ENCODE peak calls at places on chromosomes 11 and 22, in nine cellular contexts. E is hepatocyte, U is sigmoid colon, L is tibial nerve, P is ovary, H is cardiac muscle cell, Y is HepG2, J is pancreas, W is upper lobe of right lung. N is an unnamed sample. For H3K4me1, the result is how much of the 10 kb centered on the place peaks cover.

GRCh38 chr11:68338041-68338800 is 25.8 kb downstream of the LRP5 start:
- DNase-seq in E (no peak), W (no peak), P (no peak), H (no peak), L (no peak), U (no peak), Y (no peak), J (no peak), N (no peak)

GRCh38 chr11:62680825-62681240 is 2.0 kb upstream of the UBXN1 start:
- DNase-seq in J (no peak), L (peak), W (no peak), U (peak), Y (peak), E (peak), H (peak), P (peak), N (peak)

GRCh38 chr11:68870470-68870869 is 28.8 kb upstream of the CPT1A start:
- DNase-seq in Y (no peak), J (no peak), E (no peak), P (no peak), U (no peak), W (peak), H (peak), L (no peak), N (no peak)

GRCh38 chr11:107705027-107705426 is 6.8 kb downstream of the SLN start:
- DNase-seq in E (no peak), H (no peak), J (no peak), P (no peak), L (no peak), U (no peak), Y (no peak), W (no peak), N (no peak)

GRCh38 chr22:42621505-42622002 is 6.9 kb upstream of the POLDIP3 start:
- DNase-seq in Y (peak), J (peak), P (peak), E (peak), W (peak), H (peak), U (no peak), L (peak), N (peak)

GRCh38 chr11:352456-353180 is 16.7 kb upstream of the B4GALNT4 start:
- DNase-seq in P (no peak), Y (no peak), E (no peak), W (no peak), U (no peak), J (no peak), H (no peak), L (no peak), N (no peak)

GRCh38 chr11:36114095-36114494 is 170.2 kb downstream of the LDLRAD3 start:
- DNase-seq in E (no peak), U (no peak), L (no peak), H (no peak), Y (no peak), P (no peak), W (no peak), J (no peak), N (no peak)

GRCh38 chr11:65412271-65413076 is 10.1 kb upstream of the NEAT1 start:
- DNase-seq in J (peak), P (no peak), U (peak), L (no peak), Y (no peak), H (no peak), W (peak), E (no peak), N (peak)

GRCh38 chr11:3189886-3190583 is 24.9 kb upstream of the OSBPL5 start:
- DNase-seq in W (no peak), P (no peak), H (no peak), L (no peak), J (no peak), Y (no peak), U (peak), E (no peak), N (no peak)

GRCh38 chr11:74255741-74256369 is 55.6 kb downstream of the P4HA3 start:
- DNase-seq in H (peak), L (peak), W (no peak), Y (peak), J (no peak), U (no peak), E (peak), P (peak), N (no peak)

GRCh38 chr22:49554296-49554625 is 273.4 kb downstream of the BRD1 start:
- DNase-seq in Y (no peak), U (no peak), J (no peak), P (no peak), E (no peak), W (peak), H (no peak), L (no peak), N (no peak)

GRCh38 chr22:27879923-27880322 is 39.1 kb downstream of the PITPNB start:
- DNase-seq in W (no peak), L (no peak), U (no peak), E (peak), P (no peak), Y (peak), H (peak), J (no peak), N (peak)
- TF ChIP-seq CTCF in W (peak), L (no peak), U (peak), E (peak), P (peak), Y (peak), H (peak), J (no peak), N (peak)

DNA sequence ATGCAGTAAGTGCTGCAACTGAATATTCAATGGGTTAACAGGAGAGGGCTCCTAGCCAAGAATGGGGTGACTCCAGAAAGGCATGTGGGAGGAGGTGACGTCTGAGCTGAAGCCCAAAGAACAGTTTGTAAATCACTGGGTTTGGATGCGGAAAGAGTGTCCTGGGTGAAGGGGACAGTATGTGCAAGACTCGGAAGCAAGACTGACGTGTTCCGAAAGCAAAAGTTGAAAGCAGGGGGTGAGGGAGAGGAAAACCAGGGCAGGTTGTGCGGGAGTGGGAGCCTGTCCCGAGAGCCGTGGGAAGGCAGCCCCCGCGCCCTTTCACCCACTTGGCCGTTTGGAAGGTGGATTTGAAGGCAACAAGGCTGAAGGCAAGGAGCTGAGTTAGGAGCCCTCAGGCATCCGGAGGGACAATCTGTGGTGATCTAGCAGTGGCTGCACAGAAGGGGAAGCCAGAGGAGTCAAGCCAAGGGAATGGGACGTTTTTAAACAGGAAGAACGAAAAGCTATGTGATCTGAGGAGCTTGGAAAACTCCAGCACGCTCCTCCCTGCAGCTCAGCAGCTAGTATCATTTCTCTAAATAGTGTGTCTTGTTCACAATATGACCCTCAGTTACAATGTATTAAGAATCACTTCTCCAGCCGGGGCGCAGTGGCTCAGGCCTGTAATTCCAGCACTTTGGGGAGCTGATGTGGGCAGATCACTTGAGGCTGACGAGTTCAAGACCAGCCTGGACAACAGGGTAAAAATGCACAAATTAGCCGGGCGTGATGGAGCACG is 7.7 kb downstream of the SLC25A18 start:
- DNase-seq in E (peak), Y (no peak), L (peak), J (no peak), P (peak), U (peak), H (peak), W (peak), N (no peak)
- H3K4me3 ChIP-seq in E (no peak), Y (no peak), L (peak), J (no peak), P (peak), U (peak), H (no peak), W (peak), N (no peak)

GRCh38 chr11:104918113-104918824 is 20.0 kb upstream of the CASP12 start:
- DNase-seq in L (no peak), Y (no peak), J (no peak), U (no peak), E (no peak), P (no peak), H (no peak), W (no peak), N (no peak)
- H3K4me1 ChIP-seq in L (under half), Y (under half), J (under half), U (under half), E (under half), P (under half), H (under half), W (under half), N (under half)

DNA sequence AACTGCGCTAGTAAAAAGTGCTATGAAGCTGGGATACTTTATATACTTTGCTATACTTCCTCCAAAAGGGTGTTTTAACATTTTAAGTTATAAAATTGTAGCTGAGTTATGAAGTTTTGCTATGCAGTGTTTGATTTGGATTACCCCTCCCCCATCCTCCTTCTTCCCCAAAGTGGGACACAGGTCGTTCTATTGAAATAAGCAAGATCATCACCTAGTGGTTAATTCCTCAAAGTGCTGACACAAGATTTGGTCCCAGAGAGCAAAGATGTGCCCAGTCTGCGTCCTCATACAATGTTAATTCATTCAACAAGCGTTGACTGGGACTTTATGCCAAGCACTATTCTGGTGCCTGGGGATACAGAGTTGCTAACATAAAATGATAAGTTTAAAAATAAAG is 78.5 kb downstream of the SPON1 start:
- DNase-seq in Y (no peak), H (no peak), W (no peak), U (no peak), P (no peak), E (no peak), L (no peak), J (no peak), N (no peak)
- TF ChIP-seq CTCF in Y (peak), H (peak), W (no peak), U (peak), P (no peak), E (peak), L (no peak), J (no peak), N (peak)

GRCh38 chr11:126138636-126139540 is 72.6 kb downstream of the RPUSD4 start:
- DNase-seq in E (no peak), H (no peak), U (peak), L (no peak), P (no peak), J (no peak), W (no peak), Y (no peak), N (no peak)

GRCh38 chr11:126140106-126140931 is 71.1 kb downstream of the RPUSD4 start:
- DNase-seq in E (no peak), Y (no peak), L (no peak), J (no peak), U (peak), H (no peak), P (no peak), W (no peak), N (no peak)

GRCh38 chr11:126137146-126137545 is 74.3 kb downstream of the RPUSD4 start:
- DNase-seq in H (no peak), Y (no peak), U (peak), P (no peak), W (no peak), L (no peak), J (no peak), E (no peak), N (no peak)

GRCh38 chr11:126139541-126140091 is 71.8 kb downstream of the RPUSD4 start:
- DNase-seq in U (peak), Y (no peak), J (no peak), W (no peak), H (peak), L (no peak), E (no peak), P (peak), N (no peak)

GRCh38 chr11:126140932-126141291 is 70.5 kb downstream of the RPUSD4 start:
- DNase-seq in P (peak), Y (no peak), H (no peak), W (no peak), E (peak), U (peak), J (no peak), L (peak), N (no peak)
- H3K4me3 ChIP-seq in P (no peak), Y (no peak), H (no peak), W (no peak), E (no peak), U (peak), J (no peak), L (no peak), N (no peak)